ENCODE peak calls at places on chromosomes 7 and 10, in eight cellular contexts. A is GM23338, Q is sigmoid colon, X is brain microvascular endothelial cell, S is tibial artery, E is A549, U is colonic mucosa, R is PC-9. V is an unnamed sample.
A peak's percentile ranks its signal among the peaks of the same experiment; 100 is the strongest.

GRCh38 chr10:35379226-35380137 is 43.2 kb downstream of the CCNY start:
- DNase-seq in S (peak; percentile 72), E (no peak), A (peak; percentile 67), U (no peak), X (peak; percentile 90), R (no peak), Q (no peak), V (no peak)

GRCh38 chr7:134669845-134670373 is 23.3 kb downstream of the BPGM start:
- DNase-seq in X (peak; percentile 94), S (peak; percentile 67), U (peak; percentile 34), A (no peak), R (peak; percentile 75), Q (no peak), E (peak; percentile 73), V (peak; percentile 98)

GRCh38 chr7:74365320-74366022 is 76.3 kb downstream of the CLIP2 start:
- DNase-seq in X (peak; percentile 79), S (peak; percentile 75), Q (peak; percentile 77), R (no peak), A (peak; percentile 95), E (peak; percentile 69), U (peak; percentile 84), V (peak; percentile 19)

GRCh38 chr7:72805526-72806494 is 22.2 kb downstream of the TYW1B start:
- DNase-seq in S (no peak), R (no peak), U (no peak), X (peak; percentile 53), E (peak; percentile 5), Q (no peak), A (no peak), V (peak; percentile 78)

GRCh38 chr10:54441286-54441685 is 359.7 kb downstream of the PCDH15 start:
- DNase-seq in E (peak; percentile 2), Q (no peak), X (no peak), R (no peak), U (no peak), S (no peak), A (no peak), V (no peak)

GRCh38 chr7:46745700-46746090 is 824.6 kb upstream of the IGFBP3 start:
- DNase-seq in A (no peak), S (no peak), U (no peak), E (no peak), X (no peak), Q (no peak), R (no peak), V (no peak)

GRCh38 chr7:99930376-99930775 is 956 bp upstream of the GJC3 start:
- DNase-seq in X (no peak), U (no peak), S (no peak), Q (no peak), A (no peak), R (no peak), E (no peak), V (no peak)

GRCh38 chr10:89189211-89189734 is 17.8 kb downstream of the CH25H start:
- DNase-seq in U (no peak), A (no peak), R (no peak), S (no peak), Q (no peak), E (no peak), X (no peak), V (no peak)

GRCh38 chr7:132028144-132028920 is 471.9 kb upstream of the PODXL start:
- DNase-seq in Q (no peak), E (no peak), S (no peak), A (no peak), X (no peak), U (no peak), R (peak; percentile 85), V (peak; percentile 81)

GRCh38 chr7:136687693-136688322 is 180.6 kb upstream of the CHRM2 start:
- DNase-seq in X (peak; percentile 34), A (peak; percentile 54), S (no peak), E (peak; percentile 24), R (no peak), Q (no peak), U (no peak), V (no peak)

GRCh38 chr10:63166742-63167258 is 33.7 kb downstream of the NRBF2 start:
- DNase-seq in X (peak; percentile 58), Q (no peak), U (peak; percentile 27), S (no peak), E (peak; percentile 84), A (peak; percentile 87), R (peak; percentile 27), V (peak; percentile 31)

GRCh38 chr7:1811850-1812692 is 142.0 kb downstream of the ELFN1 start:
- DNase-seq in S (peak; percentile 51), U (no peak), E (peak; percentile 27), R (no peak), A (no peak), X (no peak), Q (peak; percentile 42), V (peak; percentile 40)

GRCh38 chr7:146208484-146208883 is 91.9 kb downstream of the CNTNAP2 start:
- DNase-seq in X (no peak), Q (no peak), S (no peak), E (no peak), R (no peak), A (no peak), U (no peak), V (no peak)

GRCh38 chr10:19488592-19489280 is 327.5 kb upstream of the PLXDC2 start:
- DNase-seq in R (no peak), A (peak; percentile 91), Q (peak; percentile 73), U (no peak), E (no peak), S (peak; percentile 65), X (no peak), V (no peak)

GRCh38 chr10:93820434-93820833 is 62.7 kb downstream of the LGI1 start:
- DNase-seq in A (no peak), E (no peak), X (no peak), U (no peak), R (no peak), S (no peak), Q (no peak), V (no peak)

GRCh38 chr7:35003679-35004278 is 33.5 kb downstream of the DPY19L1 start:
- DNase-seq in U (peak; percentile 87), R (peak; percentile 88), S (peak; percentile 68), Q (peak; percentile 65), X (peak; percentile 92), E (peak; percentile 99), A (no peak), V (peak; percentile 91)

GRCh38 chr10:93806882-93807281 is 49.1 kb downstream of the LGI1 start:
- DNase-seq in A (no peak), E (no peak), Q (no peak), S (no peak), R (no peak), U (no peak), X (peak; percentile 27), V (no peak)

GRCh38 chr7:44979481-44980392 is 922 bp upstream of the MYO1G start:
- DNase-seq in A (peak; percentile 35), U (no peak), S (no peak), E (peak; percentile 40), R (no peak), X (no peak), Q (peak; percentile 55), V (peak; percentile 58)

GRCh38 chr10:76729804-76730203 is 907.8 kb downstream of the KCNMA1 start:
- DNase-seq in A (no peak), Q (no peak), E (no peak), X (no peak), R (no peak), U (no peak), S (no peak), V (no peak)

GRCh38 chr7:24948739-24949138 is 31.2 kb downstream of the OSBPL3 start:
- DNase-seq in X (peak; percentile 19), U (no peak), Q (no peak), E (no peak), R (no peak), A (no peak), S (no peak), V (no peak)

GRCh38 chr7:134892002-134892693 is 94.2 kb upstream of the AGBL3 start:
- DNase-seq in U (no peak), Q (no peak), X (no peak), S (no peak), A (no peak), E (no peak), R (no peak), V (no peak)

GRCh38 chr10:44752451-44753441 is 158.4 kb upstream of the TMEM72 start:
- DNase-seq in X (peak; percentile 93), A (no peak), U (no peak), Q (no peak), S (no peak), E (peak; percentile 11), R (no peak), V (peak; percentile 2)
- H3K27ac ChIP-seq in X (peak overlapping the region; percentile 83), A (no peak overlapping the region), U (no peak overlapping the region), Q (peak overlapping the region; percentile 63), S (peak overlapping the region; percentile 11), E (no peak overlapping the region), R (no peak overlapping the region), V (no peak overlapping the region)

DNA sequence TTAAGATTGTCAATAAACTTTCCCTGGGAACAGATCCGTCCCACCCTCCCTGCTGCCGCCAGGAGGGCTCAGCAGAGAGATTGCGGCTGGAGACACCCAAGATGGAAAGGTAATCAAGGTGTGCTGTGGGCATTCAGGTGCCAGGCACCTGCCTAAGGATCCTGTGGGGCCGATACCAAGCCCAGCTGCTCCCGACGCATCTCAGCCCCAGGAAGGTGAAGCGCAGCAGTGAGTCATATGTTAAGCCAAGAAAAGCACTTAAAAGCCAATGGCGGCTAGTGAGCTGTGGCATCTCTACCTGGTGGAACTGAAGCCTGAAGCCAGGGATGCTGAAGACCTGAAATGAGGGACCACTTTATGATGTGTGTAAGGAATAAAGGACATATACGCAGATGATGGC is 6.1 kb downstream of the WDR86 start:
- DNase-seq in R (peak; percentile 56), S (no peak), X (no peak), E (no peak), A (no peak), Q (no peak), U (no peak), V (no peak)
- H3K27ac ChIP-seq in R (no peak overlapping the region), S (peak overlapping the region; percentile 33), X (no peak overlapping the region), E (peak overlapping the region; percentile 52), A (no peak overlapping the region), Q (peak overlapping the region; percentile 41), U (no peak overlapping the region), V (no peak overlapping the region)

GRCh38 chr10:11748866-11749265 is 6.7 kb downstream of the ECHDC3 start:
- DNase-seq in R (no peak), S (no peak), U (no peak), A (no peak), Q (no peak), X (no peak), E (no peak), V (no peak)

GRCh38 chr10:11745045-11745444 is 2.9 kb downstream of the ECHDC3 start:
- DNase-seq in A (no peak), E (no peak), Q (no peak), U (no peak), X (no peak), R (no peak), S (no peak), V (no peak)

GRCh38 chr10:11750420-11750819 is 8.2 kb downstream of the ECHDC3 start:
- DNase-seq in R (no peak), X (no peak), S (no peak), U (no peak), E (no peak), A (no peak), Q (no peak), V (no peak)

GRCh38 chr10:11743461-11744338 is 1.5 kb downstream of the ECHDC3 start:
- DNase-seq in S (peak; percentile 37), E (no peak), U (no peak), R (no peak), Q (no peak), X (no peak), A (no peak), V (no peak)

GRCh38 chr10:11746883-11747539 is 4.8 kb downstream of the ECHDC3 start:
- DNase-seq in E (no peak), U (no peak), A (no peak), S (peak; percentile 65), Q (no peak), R (no peak), X (no peak), V (peak; percentile 9)
- H3K27ac ChIP-seq in E (no peak overlapping the region), U (no peak overlapping the region), A (no peak overlapping the region), S (peak overlapping the region; percentile 43), Q (no peak overlapping the region), R (no peak overlapping the region), X (no peak overlapping the region), V (no peak overlapping the region)

GRCh38 chr10:97366572-97366971 is 32.0 kb upstream of the FRAT2 start:
- DNase-seq in X (no peak), S (no peak), R (no peak), Q (no peak), E (no peak), A (no peak), U (no peak), V (no peak)
- H3K27ac ChIP-seq in X (no peak overlapping the region), S (no peak overlapping the region), R (no peak overlapping the region), Q (no peak overlapping the region), E (no peak overlapping the region), A (no peak overlapping the region), U (peak overlapping the region; percentile 47), V (no peak overlapping the region)

V was measured in foreskin keratinocyte.